ENCODE peak calls at places on chromosomes 2 and 18, in four cellular contexts. X, V, O and N are unnamed samples.
A peak's percentile ranks its signal among the peaks of the same experiment; 100 is the strongest.

GRCh38 chr2:202965810-202966454 is 48.7 kb upstream of the NBEAL1 start:
- DNase-seq in X (peak; percentile 6), V (no peak), O (no peak), N (no peak)

GRCh38 chr18:23238152-23238531 is 102.9 kb downstream of the CABLES1 start:
- DNase-seq in X (no peak), V (no peak), O (no peak), N (no peak)

GRCh38 chr2:68799615-68800400 is 65.2 kb downstream of the ARHGAP25 start:
- DNase-seq in X (no peak), V (peak; percentile 86), O (no peak), N (no peak)

GRCh38 chr2:9430316-9431293 is 7.2 kb downstream of the CPSF3 start:
- DNase-seq in X (no peak), V (no peak), O (no peak), N (no peak)

GRCh38 chr2:198604599-198604998 is 800.2 kb downstream of the PLCL1 start:
- DNase-seq in X (no peak), V (no peak), O (no peak), N (no peak)

GRCh38 chr18:13612111-13612997 is 114.0 kb downstream of the FAM210A start:
- DNase-seq in X (no peak), V (no peak), O (peak; percentile 66), N (peak; percentile 92)

GRCh38 chr2:185456517-185456916 is 282.1 kb upstream of the FSIP2 start:
- DNase-seq in X (no peak), V (no peak), O (no peak), N (no peak)

GRCh38 chr2:199602896-199603482 is 145.2 kb upstream of the SATB2 start:
- DNase-seq in X (no peak), V (no peak), O (no peak), N (no peak)

GRCh38 chr2:161138429-161138828 is 21.8 kb upstream of the TANK start:
- DNase-seq in X (no peak), V (no peak), O (no peak), N (peak; percentile 63)

GRCh38 chr2:143553261-143553660 is 424.0 kb downstream of the ARHGAP15 start:
- DNase-seq in X (no peak), V (no peak), O (no peak), N (no peak)

GRCh38 chr2:3078684-3079083 is 298.9 kb downstream of the EIPR1 start:
- DNase-seq in X (no peak), V (no peak), O (no peak), N (no peak)

GRCh38 chr2:159661286-159661685 is 44.9 kb upstream of the BAZ2B start:
- DNase-seq in X (no peak), V (no peak), O (no peak), N (no peak)

GRCh38 chr2:237682901-237683670 is 55.7 kb downstream of the LRRFIP1 start:
- DNase-seq in X (no peak), V (no peak), O (no peak), N (no peak)

GRCh38 chr2:172434821-172435607 is 7.6 kb downstream of the ITGA6 start:
- DNase-seq in X (no peak), V (peak; percentile 3), O (no peak), N (no peak)

GRCh38 chr2:25270061-25270460 is 71.7 kb downstream of the DNMT3A start:
- DNase-seq in X (no peak), V (no peak), O (no peak), N (no peak)

GRCh38 chr18:68121826-68122225 is 593.1 kb downstream of the TMX3 start:
- DNase-seq in X (no peak), V (no peak), O (no peak), N (no peak)

GRCh38 chr2:88658318-88658717 is 31.1 kb upstream of the EIF2AK3 start:
- DNase-seq in X (no peak), V (no peak), O (no peak), N (no peak)

GRCh38 chr2:43100362-43100882 is 126.0 kb downstream of the ZFP36L2 start:
- DNase-seq in X (no peak), V (no peak), O (no peak), N (no peak)

GRCh38 chr2:149662556-149662955 is 75.0 kb upstream of the MMADHC start:
- DNase-seq in X (no peak), V (no peak), O (no peak), N (no peak)

GRCh38 chr2:128626758-128627515 is 308.3 kb upstream of the HS6ST1 start:
- DNase-seq in X (no peak), V (no peak), O (no peak), N (no peak)

GRCh38 chr18:13437801-13438506 is 219.4 kb downstream of the LDLRAD4 start:
- DNase-seq in X (no peak), V (no peak), O (no peak), N (no peak)

GRCh38 chr2:85770369-85770768 is 16.6 kb downstream of the ATOH8 start:
- DNase-seq in X (no peak), V (no peak), O (no peak), N (no peak)

GRCh38 chr18:63440897-63441296 is 18.6 kb upstream of the VPS4B start:
- DNase-seq in X (no peak), V (no peak), O (no peak), N (no peak)